ENCODE peak calls at places on chromosome 21, in six cellular contexts. Z is PC-3, S is K562, J is fibroblast of lung, F is IMR-90, I is GM23338. X is an unnamed sample. For H3K36me3, the result is how much of the 10 kb centered on the place peaks cover.

GRCh38 chr21:37800122-37800455 is 116.2 kb downstream of the KCNJ6 start:
- DNase-seq in Z (no peak), S (no peak), J (no peak), F (no peak), I (no peak), X (no peak)

GRCh38 chr21:41630917-41631316 is 123.0 kb upstream of the TMPRSS2 start:
- DNase-seq in Z (no peak), S (no peak), J (no peak), F (no peak), I (no peak), X (no peak)

GRCh38 chr21:14453339-14453738 is 70.4 kb upstream of the HSPA13 start:
- DNase-seq in Z (no peak), S (no peak), J (no peak), F (no peak), I (no peak), X (no peak)

GRCh38 chr21:15850645-15851044 is 120.9 kb downstream of the USP25 start:
- DNase-seq in Z (peak), S (no peak), J (peak), F (peak), I (no peak), X (no peak)

GRCh38 chr21:25375675-25376074 is 231.6 kb downstream of the MRPL39 start:
- DNase-seq in Z (no peak), S (no peak), J (peak), F (peak), I (no peak), X (no peak)

GRCh38 chr21:31255036-31255435 is 89.0 kb downstream of the TIAM1 start:
- DNase-seq in Z (no peak), S (no peak), J (no peak), F (no peak), I (no peak), X (no peak)

GRCh38 chr21:31803039-31804007 is 69.5 kb upstream of the HUNK start:
- DNase-seq in Z (no peak), S (no peak), J (no peak), F (no peak), I (no peak), X (no peak)

GRCh38 chr21:25441835-25442234 is 165.4 kb downstream of the MRPL39 start:
- DNase-seq in Z (no peak), S (no peak), J (no peak), F (no peak), I (no peak), X (no peak)

GRCh38 chr21:32702702-32703101 is 25.1 kb downstream of the SYNJ1 start:
- DNase-seq in Z (peak), S (no peak), J (peak), F (peak), I (no peak), X (no peak)

GRCh38 chr21:39137248-39138186 is 45.7 kb downstream of the PSMG1 start:
- DNase-seq in Z (peak), S (no peak), J (peak), F (peak), I (peak), X (no peak)

GRCh38 chr21:28705616-28706015 is 287.1 kb downstream of the LTN1 start:
- DNase-seq in Z (no peak), S (no peak), J (peak), F (peak), I (no peak), X (no peak)

GRCh38 chr21:34282223-34282622 is 81.6 kb upstream of the KCNE2 start:
- DNase-seq in Z (peak), S (no peak), J (peak), F (peak), I (no peak), X (no peak)

GRCh38 chr21:19999369-20000272 is 998.6 kb upstream of the NCAM2 start:
- DNase-seq in Z (no peak), S (peak), J (no peak), F (no peak), I (no peak), X (no peak)

GRCh38 chr21:20997633-20998455 is at the start of gene NCAM2:
- DNase-seq in Z (peak), S (peak), J (peak), F (peak), I (peak), X (no peak)

GRCh38 chr21:14414932-14415508 is 32.1 kb upstream of the HSPA13 start:
- DNase-seq in Z (no peak), S (no peak), J (no peak), F (no peak), I (no peak), X (no peak)

GRCh38 chr21:31505975-31506374 is 153.5 kb upstream of the SOD1 start:
- DNase-seq in Z (no peak), S (no peak), J (no peak), F (no peak), I (peak), X (peak)

DNA sequence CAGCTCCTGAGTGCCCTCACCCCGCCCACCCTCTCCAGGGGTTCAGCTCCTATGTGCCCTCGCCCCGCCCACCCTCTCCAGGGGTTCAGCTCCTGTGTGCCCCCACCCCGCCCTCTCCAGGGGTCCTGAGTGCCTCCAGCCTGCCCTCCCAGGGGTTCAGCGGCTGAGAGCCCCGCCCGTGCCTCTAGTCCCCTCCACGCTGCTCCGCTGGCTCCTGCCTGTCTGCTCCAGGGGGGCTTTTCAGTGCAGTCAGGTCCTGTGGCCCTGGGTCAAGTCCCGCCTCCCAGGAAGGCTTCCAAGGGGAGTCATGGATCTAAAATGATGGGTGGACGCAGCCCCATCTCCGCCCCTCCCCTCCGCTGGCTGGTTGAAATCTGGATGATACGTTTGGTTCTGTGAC is 33.8 kb downstream of the SLX9 start:
- DNase-seq in Z (no peak), S (no peak), J (no peak), F (no peak), I (no peak), X (no peak)
- H3K36me3 ChIP-seq in Z (under half), S (half or more), J (under half), F (under half), I (under half), X (under half)

DNA sequence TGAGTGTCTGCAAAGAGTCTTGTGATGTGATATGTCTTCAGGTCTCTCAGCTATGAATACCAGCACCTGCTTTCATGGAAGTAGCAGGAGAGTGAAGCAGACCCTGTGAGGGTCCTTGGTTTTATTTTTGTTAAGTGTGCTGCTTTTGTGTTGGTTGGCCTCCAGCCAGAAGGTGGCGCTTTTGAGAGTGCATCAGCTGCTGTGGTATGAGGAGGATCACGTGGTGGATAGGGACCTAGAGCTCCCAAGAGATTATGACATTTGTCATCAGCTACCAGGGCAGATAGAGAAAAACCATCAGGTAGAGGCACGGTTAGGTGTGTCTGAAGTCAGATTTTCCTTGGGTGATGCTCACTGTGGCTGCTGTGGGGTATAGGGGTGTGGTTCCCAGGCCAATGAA is 1232.1 kb downstream of the MRPL39 start:
- DNase-seq in Z (no peak), S (no peak), J (no peak), F (no peak), I (peak), X (no peak)
- TF ChIP-seq CTCF in Z (peak), S (no peak), J (no peak), F (no peak), I (peak), X (peak)

DNA sequence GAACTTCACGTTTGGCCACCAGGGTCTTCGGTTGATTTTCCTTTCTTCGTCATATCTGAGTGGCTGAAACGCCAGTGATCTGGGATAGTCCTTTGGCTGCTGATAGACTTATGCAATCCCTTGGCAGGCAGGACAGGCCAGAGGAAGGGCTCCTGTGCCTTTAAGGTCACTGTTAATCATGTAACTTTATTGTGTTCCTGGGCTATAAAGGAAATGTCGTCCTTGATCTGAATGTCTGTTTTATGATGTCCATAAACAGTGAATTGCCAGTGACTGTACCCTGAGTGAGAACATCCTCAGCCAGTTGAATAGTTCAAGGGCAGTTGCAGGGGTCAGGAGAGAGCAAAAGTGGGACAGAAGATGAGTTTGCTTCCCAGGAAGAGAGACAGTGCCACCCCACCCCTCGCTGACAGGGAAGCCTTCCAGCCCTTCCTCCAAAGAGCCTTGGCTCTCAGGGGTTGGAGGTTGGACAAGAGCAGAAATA is 68.0 kb downstream of the PDE9A start:
- DNase-seq in Z (peak), S (no peak), J (no peak), F (no peak), I (no peak), X (no peak)
- H3K4me2 ChIP-seq in Z (peak), S (no peak), J (no peak), F (no peak), I (no peak), X (no peak)

GRCh38 chr21:17602874-17603273 is 9.8 kb downstream of the BTG3 start:
- DNase-seq in Z (peak), S (no peak), J (peak), F (peak), I (no peak), X (no peak)

GRCh38 chr21:17598437-17598836 is 14.3 kb downstream of the BTG3 start:
- DNase-seq in Z (no peak), S (no peak), J (no peak), F (no peak), I (no peak), X (peak)

GRCh38 chr21:17597680-17598079 is 15.0 kb downstream of the BTG3 start:
- DNase-seq in Z (no peak), S (no peak), J (no peak), F (no peak), I (no peak), X (no peak)
- H3K36me3 ChIP-seq in Z (under half), S (half or more), J (under half), F (under half), I (under half), X (half or more)

GRCh38 chr21:35444391-35444790 is 395.3 kb upstream of the RUNX1 start:
- DNase-seq in Z (no peak), S (no peak), J (no peak), F (no peak), I (no peak), X (no peak)

GRCh38 chr21:35438643-35439404 is 389.7 kb upstream of the RUNX1 start:
- DNase-seq in Z (no peak), S (no peak), J (peak), F (peak), I (no peak), X (no peak)

GRCh38 chr21:35436899-35437298 is 387.8 kb upstream of the RUNX1 start:
- DNase-seq in Z (peak), S (peak), J (no peak), F (no peak), I (peak), X (peak)

GRCh38 chr21:35437941-35438340 is 388.8 kb upstream of the RUNX1 start:
- DNase-seq in Z (no peak), S (no peak), J (no peak), F (no peak), I (no peak), X (no peak)

DNA sequence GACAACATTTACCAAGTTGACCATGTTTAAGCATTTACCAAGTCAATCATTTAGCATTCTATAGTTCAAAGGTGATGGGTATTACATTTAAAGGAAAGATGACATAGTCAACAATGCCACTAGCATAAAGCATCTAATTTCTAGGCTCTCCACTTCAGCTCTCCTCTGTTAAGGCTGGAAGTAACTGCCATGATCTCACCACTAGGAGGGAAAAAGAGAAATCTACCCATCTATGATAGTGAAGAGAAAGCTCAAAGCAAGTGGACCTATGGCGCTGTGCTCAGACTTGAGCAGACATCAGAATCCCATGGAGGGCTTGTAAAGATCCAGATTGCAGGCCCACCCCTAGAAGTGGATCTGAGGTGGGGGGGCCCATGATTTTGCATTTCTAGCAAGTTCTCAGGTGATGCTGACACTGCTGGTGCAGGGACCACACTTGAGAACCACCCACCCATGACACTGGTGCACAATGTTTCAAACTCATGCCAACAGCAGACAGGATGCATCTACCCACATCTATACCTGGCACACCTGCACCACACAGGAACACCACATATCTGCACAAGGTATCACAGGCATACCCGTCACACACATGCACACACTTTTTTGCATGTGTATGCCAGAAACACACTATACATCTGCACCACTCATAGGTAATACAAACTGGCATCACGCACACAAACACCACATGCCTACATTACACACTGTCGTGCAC is 392.9 kb upstream of the RUNX1 start:
- DNase-seq in Z (no peak), S (no peak), J (no peak), F (no peak), I (peak), X (no peak)
- TF ChIP-seq CTCF in Z (peak), S (peak), J (no peak), F (peak), I (peak), X (no peak)

GRCh38 chr21:36487641-36488307 is 7.9 kb upstream of the CLDN14 start:
- DNase-seq in Z (peak), S (no peak), J (peak), F (peak), I (no peak), X (peak)

GRCh38 chr21:36485476-36485875 is 5.6 kb upstream of the CLDN14 start:
- DNase-seq in Z (no peak), S (no peak), J (no peak), F (no peak), I (no peak), X (no peak)

GRCh38 chr21:36489103-36489785 is 9.3 kb upstream of the CLDN14 start:
- DNase-seq in Z (no peak), S (no peak), J (no peak), F (no peak), I (no peak), X (no peak)

GRCh38 chr21:36483095-36483494 is 3.2 kb upstream of the CLDN14 start:
- DNase-seq in Z (no peak), S (no peak), J (no peak), F (no peak), I (no peak), X (no peak)

DNA sequence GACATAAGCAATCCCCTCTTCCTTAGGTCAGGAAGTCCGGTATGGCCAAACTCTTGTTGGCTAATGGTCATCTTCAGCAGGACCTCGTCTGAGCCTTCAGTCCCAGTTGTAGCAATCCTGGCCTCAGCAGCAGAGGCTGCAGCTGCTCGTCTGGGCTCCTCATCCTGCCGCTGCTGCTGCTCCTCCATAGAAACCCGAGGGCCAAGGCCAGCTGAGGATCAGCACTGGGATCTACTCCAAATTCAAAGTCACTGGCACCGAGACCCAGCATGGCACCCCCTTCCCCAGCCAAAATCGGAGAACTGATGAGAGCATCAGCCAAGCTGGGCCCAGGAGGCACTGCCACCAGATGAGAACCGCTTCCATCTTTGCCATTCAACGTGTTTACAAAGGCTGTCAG is 6.3 kb upstream of the CLDN14 start:
- DNase-seq in Z (no peak), S (no peak), J (no peak), F (no peak), I (no peak), X (no peak)
- H3K4me2 ChIP-seq in Z (no peak), S (no peak), J (no peak), F (no peak), I (no peak), X (no peak)

DNA sequence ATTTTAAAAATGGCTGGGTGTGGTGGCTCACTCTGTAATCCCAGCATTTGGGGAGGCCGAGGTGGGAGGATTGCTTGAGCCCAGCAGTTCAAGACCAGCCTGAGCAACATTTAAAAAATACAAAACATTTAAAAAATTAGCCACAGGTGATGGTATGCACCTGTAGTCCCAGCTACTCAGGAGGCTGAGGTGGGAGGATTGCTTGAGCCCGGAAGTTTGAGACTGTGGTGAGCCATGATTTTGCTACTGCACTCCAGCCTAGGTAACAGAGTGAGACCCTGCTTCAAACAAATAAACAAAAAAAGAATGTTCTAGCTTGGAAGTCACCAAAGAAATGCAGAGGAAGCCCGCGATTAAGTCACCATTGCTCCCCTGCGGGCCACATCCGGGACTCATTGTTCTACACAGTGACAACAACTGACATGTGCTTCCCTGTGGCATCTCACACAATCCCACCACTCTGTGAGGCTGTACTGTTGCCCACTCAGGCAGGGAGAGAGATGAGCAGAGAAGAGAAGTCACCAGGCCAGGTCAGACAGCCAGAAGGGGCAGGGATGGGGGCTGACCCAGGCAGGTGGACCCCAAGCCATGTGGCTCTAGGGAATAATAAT is 18.4 kb upstream of the SPATC1L start:
- DNase-seq in Z (no peak), S (no peak), J (no peak), F (no peak), I (peak), X (no peak)
- H3K36me3 ChIP-seq in Z (under half), S (half or more), J (under half), F (under half), I (under half), X (half or more)

GRCh38 chr21:44330698-44331097 is 8.5 kb downstream of the CFAP410 start:
- DNase-seq in Z (no peak), S (no peak), J (no peak), F (no peak), I (no peak), X (no peak)
- TF ChIP-seq CTCF in Z (no peak), S (no peak), J (no peak), F (no peak), I (no peak), X (peak)

X was measured in OCI-LY7.